ENCODE peak calls at places on chromosomes 2 and 18, in four cellular contexts. H, S, W and V are unnamed samples.

GRCh38 chr2:96163768-96164429 is 18.7 kb upstream of the DUSP2 start:
- ATAC-seq in H (peak; percentile 29), S (no peak), W (peak; percentile 13), V (no peak)

GRCh38 chr18:8808001-8808400 is 102.6 kb downstream of the MTCL1 start:
- ATAC-seq in H (no peak), S (no peak), W (no peak), V (no peak)

GRCh38 chr2:177183860-177184259 is 28.7 kb upstream of the HNRNPA3 start:
- ATAC-seq in H (no peak), S (no peak), W (no peak), V (peak; percentile 87)

GRCh38 chr2:217011576-217011975 is 151.7 kb upstream of the TNP1 start:
- ATAC-seq in H (no peak), S (no peak), W (no peak), V (no peak)

GRCh38 chr2:85785027-85785822 is 31.4 kb downstream of the ATOH8 start:
- ATAC-seq in H (peak; percentile 65), S (no peak), W (no peak), V (peak; percentile 73)

GRCh38 chr2:128834203-128834602 is 515.5 kb upstream of the HS6ST1 start:
- ATAC-seq in H (no peak), S (no peak), W (no peak), V (no peak)

GRCh38 chr18:56748698-56749268 is 97.6 kb downstream of the WDR7 start:
- ATAC-seq in H (no peak), S (no peak), W (no peak), V (no peak)

GRCh38 chr2:39995005-39995732 is 216.1 kb upstream of the THUMPD2 start:
- ATAC-seq in H (no peak), S (no peak), W (no peak), V (no peak)

GRCh38 chr18:26460449-26461091 is 87.8 kb downstream of the KCTD1 start:
- ATAC-seq in H (peak; percentile 34), S (no peak), W (no peak), V (no peak)

GRCh38 chr2:110101280-110101844 is 14.3 kb downstream of the MALL start:
- ATAC-seq in H (peak; percentile 94), S (peak; percentile 82), W (no peak), V (peak; percentile 93)

GRCh38 chr2:98541906-98542305 is 66.4 kb downstream of the COA5 start:
- ATAC-seq in H (no peak), S (no peak), W (no peak), V (no peak)

GRCh38 chr2:23826079-23826478 is 100.8 kb downstream of the ATAD2B start:
- ATAC-seq in H (no peak), S (no peak), W (no peak), V (no peak)

GRCh38 chr2:235763816-235764215 is 270.0 kb downstream of the AGAP1 start:
- ATAC-seq in H (no peak), S (no peak), W (no peak), V (no peak)
- TF ChIP-seq POLR2AphosphoS5 in H (no peak), S (no peak), W (no peak), V (no peak)

GRCh38 chr18:63158676-63159291 is 160.8 kb downstream of the BCL2 start:
- ATAC-seq in H (no peak), S (no peak), W (no peak), V (no peak)
- TF ChIP-seq CTCF in H (no peak), S (no peak), W (no peak), V (no peak)

DNA sequence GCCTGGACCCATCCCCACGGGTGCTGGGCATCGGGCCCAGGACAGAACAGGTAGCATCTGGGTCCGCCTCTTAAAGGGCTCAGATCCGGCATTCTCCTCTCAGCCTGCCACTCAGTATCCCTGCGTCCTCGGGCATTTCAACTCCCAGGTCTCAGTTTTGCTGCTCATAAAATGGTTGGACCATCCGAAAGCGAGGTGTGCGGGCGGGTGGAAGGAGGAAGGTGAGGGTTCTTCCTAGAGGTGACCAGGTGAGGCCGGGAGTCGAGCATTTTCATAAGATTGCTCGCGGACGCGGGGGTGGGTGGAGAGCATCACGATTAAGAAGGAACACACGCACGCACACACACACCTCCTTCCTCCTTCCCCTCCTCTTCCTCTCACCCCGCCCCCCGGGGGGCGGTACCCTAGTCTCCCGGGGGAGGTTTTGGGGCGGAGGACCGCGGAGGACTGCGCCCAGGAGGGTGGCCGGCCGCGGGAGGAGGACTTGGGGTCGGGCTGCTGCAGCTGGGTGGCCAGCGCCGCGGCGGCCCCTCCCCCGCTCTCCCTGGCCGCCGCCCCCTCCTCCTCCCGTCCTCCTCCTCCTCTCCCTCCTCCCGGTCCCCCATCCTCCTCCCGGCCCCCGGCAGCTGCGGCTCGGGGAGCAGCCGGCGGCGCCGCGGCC is 97.9 kb upstream of the GPR45 start:
- ATAC-seq in H (peak; percentile 29), S (peak; percentile 26), W (peak; percentile 39), V (no peak)
- H3K4me3 ChIP-seq in H (peak overlapping the region; percentile 37), S (peak overlapping the region; percentile 33), W (no peak overlapping the region), V (no peak overlapping the region)

GRCh38 chr2:30022444-30023071 is 101.2 kb upstream of the ALK start:
- ATAC-seq in H (no peak), S (no peak), W (no peak), V (no peak)

GRCh38 chr2:30024281-30024680 is 102.9 kb upstream of the ALK start:
- ATAC-seq in H (no peak), S (no peak), W (no peak), V (no peak)

GRCh38 chr2:30029804-30030203 is 108.4 kb upstream of the ALK start:
- ATAC-seq in H (no peak), S (no peak), W (no peak), V (no peak)

GRCh38 chr2:30030361-30030760 is 109.0 kb upstream of the ALK start:
- ATAC-seq in H (no peak), S (no peak), W (no peak), V (no peak)

DNA sequence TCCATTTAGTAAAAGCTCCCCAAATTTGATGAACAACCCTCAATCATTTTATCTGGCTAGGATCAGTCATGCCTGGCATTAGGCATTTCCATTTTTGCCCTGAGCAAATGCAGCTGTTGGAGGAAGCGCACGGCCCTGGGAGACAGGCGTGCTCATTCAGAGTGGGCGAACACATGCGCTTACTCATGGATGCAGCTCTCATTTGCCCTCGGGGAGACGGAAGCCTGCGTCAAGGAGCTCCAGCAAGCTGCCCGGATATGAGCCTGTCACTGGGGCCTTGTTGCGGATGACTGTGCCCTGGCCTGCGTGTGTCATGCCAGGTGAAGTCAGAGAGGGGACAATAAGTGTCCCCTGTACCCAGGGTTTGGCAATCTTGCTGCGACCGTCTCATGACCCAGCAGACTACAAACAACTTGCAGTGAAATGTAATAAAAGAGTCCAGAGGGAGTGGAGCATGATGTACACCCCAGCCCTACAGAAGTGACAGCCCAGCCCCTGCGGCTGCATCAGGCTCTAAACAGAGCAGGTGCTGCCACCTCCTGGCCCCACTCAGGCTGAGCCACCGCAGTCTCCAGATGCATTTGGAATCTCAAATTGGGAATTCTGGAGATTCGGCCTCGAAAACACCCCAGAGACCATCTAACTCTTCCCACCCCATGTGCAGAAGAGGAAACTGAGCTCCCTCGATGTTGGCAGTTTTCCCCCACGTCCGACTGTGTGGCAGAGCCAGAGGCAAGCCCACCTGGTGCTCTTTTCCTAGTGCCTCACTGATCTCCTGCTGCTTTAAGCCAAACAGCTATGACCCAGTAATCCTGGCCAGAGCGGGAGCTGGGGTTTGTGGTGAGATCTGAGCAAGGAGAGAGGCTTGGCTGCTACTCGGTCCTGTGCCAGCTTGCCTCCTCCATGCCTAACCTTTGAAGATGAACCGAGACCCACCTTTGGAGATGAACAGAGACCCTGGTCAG is 105.0 kb upstream of the ALK start:
- ATAC-seq in H (peak; percentile 55), S (peak; percentile 95), W (peak; percentile 98), V (peak; percentile 25)
- TF ChIP-seq POLR2AphosphoS5 in H (no peak), S (no peak), W (no peak), V (no peak)

GRCh38 chr2:43948370-43948769 is 47.4 kb downstream of the LRPPRC start:
- ATAC-seq in H (no peak), S (no peak), W (no peak), V (no peak)

GRCh38 chr2:43944915-43945314 is 50.9 kb downstream of the LRPPRC start:
- ATAC-seq in H (no peak), S (peak; percentile 61), W (no peak), V (no peak)

GRCh38 chr2:43945439-43945838 is 50.4 kb downstream of the LRPPRC start:
- ATAC-seq in H (no peak), S (no peak), W (no peak), V (no peak)

GRCh38 chr2:43950383-43951008 is 45.3 kb downstream of the LRPPRC start:
- ATAC-seq in H (no peak), S (peak; percentile 86), W (peak; percentile 80), V (no peak)
- TF ChIP-seq CTCF in H (peak; percentile 9), S (peak; percentile 72), W (peak; percentile 13), V (no peak)

GRCh38 chr2:108534577-108535379 is 508 bp downstream of the LIMS1 start:
- ATAC-seq in H (no peak), S (no peak), W (no peak), V (peak; percentile 56)

GRCh38 chr2:108535380-108535677 is 1.1 kb downstream of the LIMS1 start:
- ATAC-seq in H (no peak), S (no peak), W (no peak), V (no peak)

GRCh38 chr2:108536133-108536780 is 2.0 kb downstream of the LIMS1 start:
- ATAC-seq in H (no peak), S (no peak), W (peak; percentile 27), V (no peak)

GRCh38 chr2:108538000-108538625 is 3.8 kb downstream of the LIMS1 start:
- ATAC-seq in H (no peak), S (no peak), W (no peak), V (no peak)

DNA sequence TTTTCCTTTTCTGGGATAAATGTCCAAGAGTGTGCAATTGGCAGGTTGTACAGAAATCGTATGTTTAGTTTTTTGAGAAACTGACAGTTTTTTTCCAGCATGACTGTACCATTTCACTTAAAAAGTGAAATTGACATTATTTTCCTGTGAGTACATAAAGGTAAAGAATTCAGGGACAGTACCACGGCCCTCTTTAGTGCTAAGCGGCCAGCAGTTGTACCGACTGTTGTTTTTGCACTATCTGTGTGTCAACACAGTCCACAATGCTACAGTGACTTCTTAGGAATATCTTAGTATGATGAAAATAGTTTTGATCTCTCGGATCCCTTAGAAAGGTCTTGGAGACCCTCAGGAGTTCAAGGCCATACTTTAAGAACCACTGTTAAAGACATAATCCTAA is 2.6 kb downstream of the LIMS1 start:
- ATAC-seq in H (no peak), S (no peak), W (no peak), V (no peak)
- H3K4me3 ChIP-seq in H (no peak overlapping the region), S (no peak overlapping the region), W (no peak overlapping the region), V (no peak overlapping the region)

DNA sequence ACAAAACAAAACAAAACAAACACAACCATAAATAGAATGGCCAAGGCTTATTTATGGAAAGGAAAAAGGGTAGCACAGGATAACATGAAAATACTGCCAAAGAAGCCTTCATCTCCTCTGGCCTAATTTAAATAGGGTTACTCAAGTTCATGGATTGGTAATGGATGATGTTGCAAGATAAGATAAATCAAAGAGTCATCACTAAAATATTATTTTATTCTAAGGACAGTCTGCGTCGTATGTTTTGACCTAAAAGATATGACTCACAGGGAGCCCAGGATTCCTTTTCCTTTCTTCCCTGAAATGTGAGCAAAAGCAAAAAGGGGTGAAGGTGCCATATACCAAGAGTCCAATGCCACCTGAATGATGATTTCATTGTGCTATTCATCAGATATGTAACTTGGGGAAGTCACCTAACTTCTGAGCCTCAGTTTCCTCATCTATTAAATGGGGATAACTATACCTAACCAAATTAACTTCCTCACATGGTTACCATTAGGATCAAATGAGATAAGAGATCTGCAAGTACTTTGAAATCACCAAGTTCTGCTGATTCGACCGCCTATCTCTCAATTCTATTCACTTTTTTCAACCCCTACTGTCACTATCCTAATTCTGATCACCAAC is 137.7 kb downstream of the THADA start:
- ATAC-seq in H (peak; percentile 73), S (no peak), W (no peak), V (peak; percentile 69)
- TF ChIP-seq POLR2AphosphoS5 in H (no peak), S (no peak), W (no peak), V (peak; percentile 63)